ENCODE peak calls at places on chromosome 6, in five cellular contexts. P is lung; S is NAMALWA; Z is activated CD8-positive, alpha-beta memory T cell treated with anti-CD3 and anti-CD28 coated beads for 48 hours; H is right cardiac atrium. V is an unnamed sample.

GRCh38 chr6:117025310-117025709 is 148.3 kb downstream of the RFX6 start:
- DNase-seq in P (no peak), S (no peak), Z (no peak), H (no peak), V (no peak)

GRCh38 chr6:31529329-31530150 is 778 bp downstream of the MCCD1 start:
- DNase-seq in P (no peak), S (peak), Z (no peak), H (no peak), V (no peak)

GRCh38 chr6:157019115-157019628 is 242.0 kb downstream of the ARID1B start:
- DNase-seq in P (no peak), S (peak), Z (no peak), H (no peak), V (no peak)

GRCh38 chr6:67952121-67952520 is 683.0 kb upstream of the ADGRB3 start:
- DNase-seq in P (no peak), S (no peak), Z (no peak), H (no peak), V (no peak)

GRCh38 chr6:15586528-15586927 is 76.3 kb downstream of the DTNBP1 start:
- DNase-seq in P (no peak), S (no peak), Z (no peak), H (no peak), V (no peak)

GRCh38 chr6:27374824-27375612 is 13.5 kb upstream of the ZNF391 start:
- DNase-seq in P (peak), S (no peak), Z (peak), H (peak), V (peak)

GRCh38 chr6:96016781-96017180 is 1.0 kb downstream of the FUT9 start:
- DNase-seq in P (no peak), S (no peak), Z (no peak), H (no peak), V (no peak)

GRCh38 chr6:43029120-43029519 is 7.7 kb downstream of the RRP36 start:
- DNase-seq in P (no peak), S (no peak), Z (no peak), H (no peak), V (peak)

GRCh38 chr6:11974089-11974488 is 38.0 kb upstream of the HIVEP1 start:
- DNase-seq in P (no peak), S (no peak), Z (no peak), H (no peak), V (no peak)

GRCh38 chr6:106442351-106442750 is 81.8 kb downstream of the CRYBG1 start:
- DNase-seq in P (no peak), S (no peak), Z (no peak), H (no peak), V (no peak)

V was measured in pancreas.